ENCODE peak calls at places on chromosomes 2 and 18, in six cellular contexts. M is amygdala; Y is putamen; W is activated CD4-positive, alpha-beta T cell treated with anti-CD3 and anti-CD28 coated beads for 24 hours; P is T-helper 1 cell; C is sciatic nerve. B is an unnamed sample.

GRCh38 chr2:10817413-10817812 is 4.8 kb upstream of the PDIA6 start:
- DNase-seq in M (no peak), Y (no peak), W (no peak), P (no peak), C (no peak), B (no peak)

GRCh38 chr2:216897561-216898203 is 37.8 kb upstream of the TNP1 start:
- DNase-seq in M (no peak), Y (no peak), W (no peak), P (no peak), C (no peak), B (no peak)

GRCh38 chr2:24920813-24921441 is 890 bp upstream of the ADCY3 start:
- DNase-seq in M (no peak), Y (no peak), W (no peak), P (no peak), C (peak), B (peak)

GRCh38 chr2:10434885-10435419 is 13.2 kb downstream of the ODC1 start:
- DNase-seq in M (peak), Y (peak), W (peak), P (peak), C (peak), B (no peak)

GRCh38 chr2:228339525-228339924 is 158.0 kb upstream of the SPHKAP start:
- DNase-seq in M (no peak), Y (no peak), W (no peak), P (no peak), C (no peak), B (no peak)

GRCh38 chr2:36507408-36507812 is 90.6 kb downstream of the FEZ2 start:
- DNase-seq in M (peak), Y (peak), W (peak), P (no peak), C (no peak), B (no peak)

GRCh38 chr2:119760876-119761275 is 1.2 kb downstream of the PTPN4 start:
- DNase-seq in M (no peak), Y (no peak), W (no peak), P (no peak), C (no peak), B (no peak)

GRCh38 chr18:51030537-51031258 is 685 bp downstream of the SMAD4 start:
- DNase-seq in M (peak), Y (peak), W (peak), P (peak), C (peak), B (peak)

GRCh38 chr2:239216614-239217273 is 184.1 kb downstream of the HDAC4 start:
- DNase-seq in M (no peak), Y (no peak), W (peak), P (no peak), C (no peak), B (peak)

GRCh38 chr2:160209457-160209856 is 9.4 kb upstream of the ITGB6 start:
- DNase-seq in M (no peak), Y (no peak), W (no peak), P (no peak), C (no peak), B (no peak)

GRCh38 chr2:161938335-161938734 is 135.7 kb downstream of the DPP4 start:
- DNase-seq in M (no peak), Y (no peak), W (no peak), P (no peak), C (no peak), B (no peak)

GRCh38 chr2:109528811-109529501 is 84.8 kb downstream of the SEPTIN10 start:
- DNase-seq in M (no peak), Y (no peak), W (no peak), P (no peak), C (peak), B (no peak)

GRCh38 chr2:109331864-109332848 is 203.2 kb downstream of the SH3RF3 start:
- DNase-seq in M (peak), Y (peak), W (no peak), P (no peak), C (peak), B (peak)

GRCh38 chr18:79949571-79950439 is 1.6 kb downstream of the SLC66A2 start:
- DNase-seq in M (no peak), Y (no peak), W (no peak), P (no peak), C (peak), B (no peak)

GRCh38 chr2:100106460-100106859 is 35.9 kb downstream of the AFF3 start:
- DNase-seq in M (no peak), Y (peak), W (no peak), P (no peak), C (no peak), B (no peak)

GRCh38 chr18:48295586-48296311 is 113.4 kb downstream of the ZBTB7C start:
- DNase-seq in M (no peak), Y (no peak), W (no peak), P (no peak), C (peak), B (no peak)

GRCh38 chr2:169573160-169573973 is at the start of gene FASTKD1:
- DNase-seq in M (peak), Y (peak), W (peak), P (peak), C (peak), B (peak)

GRCh38 chr2:144518744-144519596 is 949 bp downstream of the ZEB2 start:
- DNase-seq in M (no peak), Y (no peak), W (no peak), P (no peak), C (no peak), B (no peak)

GRCh38 chr18:46332956-46333355 is 228.8 kb downstream of the HAUS1 start:
- DNase-seq in M (no peak), Y (peak), W (no peak), P (no peak), C (no peak), B (peak)

GRCh38 chr2:234164499-234165409 is 114.3 kb downstream of the SPP2 start:
- DNase-seq in M (no peak), Y (no peak), W (no peak), P (peak), C (no peak), B (no peak)

GRCh38 chr2:171529914-171530313 is 7.6 kb downstream of the CYBRD1 start:
- DNase-seq in M (no peak), Y (no peak), W (no peak), P (no peak), C (no peak), B (no peak)

B was measured in breast epithelium.